ENCODE peak calls at places on chromosomes 11 and 22, in four cellular contexts. One of them, this sample, is unnamed.

GRCh38 chr11:33779849-33780528 is 5.7 kb upstream of the FBXO3 start:
- DNase-seq in CD8-positive, alpha-beta T cell: no peak
- DNase-seq in upper lobe of left lung: no peak
- DNase-seq in fibroblast of lung: peak; percentile 73
- DNase-seq in this sample: peak; percentile 8

GRCh38 chr11:32566527-32566926 is 17.1 kb upstream of the EIF3M start:
- DNase-seq in CD8-positive, alpha-beta T cell: no peak
- DNase-seq in upper lobe of left lung: no peak
- DNase-seq in fibroblast of lung: no peak
- DNase-seq in this sample: no peak

GRCh38 chr22:39530692-39531331 is 1.7 kb downstream of the RPS19BP1 start:
- DNase-seq in CD8-positive, alpha-beta T cell: peak; percentile 38
- DNase-seq in upper lobe of left lung: no peak
- DNase-seq in fibroblast of lung: peak; percentile 54
- DNase-seq in this sample: no peak

GRCh38 chr11:125569913-125570621 is 790 bp downstream of the EI24 start:
- DNase-seq in CD8-positive, alpha-beta T cell: no peak
- DNase-seq in upper lobe of left lung: no peak
- DNase-seq in fibroblast of lung: peak; percentile 8
- DNase-seq in this sample: no peak

GRCh38 chr11:86151188-86152005 is 82.5 kb upstream of the PICALM start:
- DNase-seq in CD8-positive, alpha-beta T cell: no peak
- DNase-seq in upper lobe of left lung: no peak
- DNase-seq in fibroblast of lung: peak; percentile 36
- DNase-seq in this sample: no peak

GRCh38 chr11:122340607-122341006 is 224.6 kb upstream of the BLID start:
- DNase-seq in CD8-positive, alpha-beta T cell: no peak
- DNase-seq in upper lobe of left lung: no peak
- DNase-seq in fibroblast of lung: no peak
- DNase-seq in this sample: no peak

GRCh38 chr22:44728761-44729261 is 23.6 kb upstream of the ARHGAP8 start:
- DNase-seq in CD8-positive, alpha-beta T cell: no peak
- DNase-seq in upper lobe of left lung: no peak
- DNase-seq in fibroblast of lung: no peak
- DNase-seq in this sample: no peak

GRCh38 chr11:122769126-122769780 is 69.0 kb upstream of the CRTAM start:
- DNase-seq in CD8-positive, alpha-beta T cell: no peak
- DNase-seq in upper lobe of left lung: no peak
- DNase-seq in fibroblast of lung: peak; percentile 52
- DNase-seq in this sample: no peak

GRCh38 chr11:131033151-131033651 is 116.9 kb upstream of the SNX19 start:
- DNase-seq in CD8-positive, alpha-beta T cell: no peak
- DNase-seq in upper lobe of left lung: peak; percentile 23
- DNase-seq in fibroblast of lung: peak; percentile 87
- DNase-seq in this sample: peak; percentile 37

GRCh38 chr11:63918576-63919171 is 1.7 kb upstream of the RCOR2 start:
- DNase-seq in CD8-positive, alpha-beta T cell: no peak
- DNase-seq in upper lobe of left lung: no peak
- DNase-seq in fibroblast of lung: peak; percentile 30
- DNase-seq in this sample: no peak

GRCh38 chr22:46947516-46948260 is 185.2 kb downstream of the TBC1D22A start:
- DNase-seq in CD8-positive, alpha-beta T cell: no peak
- DNase-seq in upper lobe of left lung: no peak
- DNase-seq in fibroblast of lung: no peak
- DNase-seq in this sample: no peak

GRCh38 chr11:57476883-57477506 is 16.7 kb downstream of the RTN4RL2 start:
- DNase-seq in CD8-positive, alpha-beta T cell: no peak
- DNase-seq in upper lobe of left lung: peak; percentile 68
- DNase-seq in fibroblast of lung: no peak
- DNase-seq in this sample: peak; percentile 80

GRCh38 chr11:32580967-32581366 is 2.7 kb upstream of the EIF3M start:
- DNase-seq in CD8-positive, alpha-beta T cell: no peak
- DNase-seq in upper lobe of left lung: no peak
- DNase-seq in fibroblast of lung: no peak
- DNase-seq in this sample: peak; percentile 43

GRCh38 chr11:106842134-106842533 is 176.1 kb downstream of the GUCY1A2 start:
- DNase-seq in CD8-positive, alpha-beta T cell: no peak
- DNase-seq in upper lobe of left lung: no peak
- DNase-seq in fibroblast of lung: no peak
- DNase-seq in this sample: no peak

GRCh38 chr22:27317156-27317555 is 484.4 kb downstream of the MN1 start:
- DNase-seq in CD8-positive, alpha-beta T cell: no peak
- DNase-seq in upper lobe of left lung: no peak
- DNase-seq in fibroblast of lung: no peak
- DNase-seq in this sample: no peak

GRCh38 chr22:30866811-30867271 is 101.7 kb downstream of the MORC2 start:
- DNase-seq in CD8-positive, alpha-beta T cell: no peak
- DNase-seq in upper lobe of left lung: no peak
- DNase-seq in fibroblast of lung: no peak
- DNase-seq in this sample: no peak

GRCh38 chr22:44975444-44976262 is 34.2 kb downstream of the PHF21B start:
- DNase-seq in CD8-positive, alpha-beta T cell: peak; percentile 59
- DNase-seq in upper lobe of left lung: peak; percentile 77
- DNase-seq in fibroblast of lung: peak; percentile 78
- DNase-seq in this sample: peak; percentile 91

GRCh38 chr22:40212126-40212525 is 34.4 kb downstream of the TNRC6B start:
- DNase-seq in CD8-positive, alpha-beta T cell: no peak
- DNase-seq in upper lobe of left lung: no peak
- DNase-seq in fibroblast of lung: peak; percentile 57
- DNase-seq in this sample: no peak

GRCh38 chr11:123054301-123055065 is 7.5 kb downstream of the HSPA8 start:
- DNase-seq in CD8-positive, alpha-beta T cell: peak; percentile 28
- DNase-seq in upper lobe of left lung: no peak
- DNase-seq in fibroblast of lung: peak; percentile 78
- DNase-seq in this sample: peak; percentile 63

GRCh38 chr11:6258571-6258998 is 1.1 kb upstream of the CCKBR start:
- DNase-seq in CD8-positive, alpha-beta T cell: no peak
- DNase-seq in upper lobe of left lung: no peak
- DNase-seq in fibroblast of lung: no peak
- DNase-seq in this sample: no peak

GRCh38 chr11:1327064-1327460 is 17.6 kb upstream of the TOLLIP start:
- DNase-seq in CD8-positive, alpha-beta T cell: no peak
- DNase-seq in upper lobe of left lung: no peak
- DNase-seq in fibroblast of lung: peak; percentile 47
- DNase-seq in this sample: no peak

GRCh38 chr11:88478136-88478785 is 140.7 kb upstream of the CTSC start:
- DNase-seq in CD8-positive, alpha-beta T cell: no peak
- DNase-seq in upper lobe of left lung: no peak
- DNase-seq in fibroblast of lung: no peak
- DNase-seq in this sample: no peak

GRCh38 chr11:78420255-78420764 is 2.7 kb upstream of the GAB2 start:
- DNase-seq in CD8-positive, alpha-beta T cell: peak; percentile 50
- DNase-seq in upper lobe of left lung: peak; percentile 71
- DNase-seq in fibroblast of lung: peak; percentile 89
- DNase-seq in this sample: peak; percentile 75

GRCh38 chr11:114179234-114179941 is 116.8 kb upstream of the NNMT start:
- DNase-seq in CD8-positive, alpha-beta T cell: no peak
- DNase-seq in upper lobe of left lung: peak; percentile 92
- DNase-seq in fibroblast of lung: peak; percentile 100
- DNase-seq in this sample: peak; percentile 67

GRCh38 chr11:95299078-95299611 is 68.1 kb upstream of the SESN3 start:
- DNase-seq in CD8-positive, alpha-beta T cell: no peak
- DNase-seq in upper lobe of left lung: no peak
- DNase-seq in fibroblast of lung: peak; percentile 22
- DNase-seq in this sample: peak; percentile 47

GRCh38 chr22:45006873-45007246 is 2.9 kb downstream of the PHF21B start:
- DNase-seq in CD8-positive, alpha-beta T cell: no peak
- DNase-seq in upper lobe of left lung: no peak
- DNase-seq in fibroblast of lung: no peak
- DNase-seq in this sample: no peak

GRCh38 chr11:121367434-121367833 is 74.9 kb downstream of the SC5D start:
- DNase-seq in CD8-positive, alpha-beta T cell: no peak
- DNase-seq in upper lobe of left lung: no peak
- DNase-seq in fibroblast of lung: peak; percentile 31
- DNase-seq in this sample: no peak

GRCh38 chr11:72975778-72976520 is 161.7 kb downstream of the ATG16L2 start:
- DNase-seq in CD8-positive, alpha-beta T cell: no peak
- DNase-seq in upper lobe of left lung: no peak
- DNase-seq in fibroblast of lung: peak; percentile 98
- DNase-seq in this sample: no peak

GRCh38 chr11:61071208-61071681 is 31.0 kb upstream of the CD5 start:
- DNase-seq in CD8-positive, alpha-beta T cell: peak; percentile 77
- DNase-seq in upper lobe of left lung: no peak
- DNase-seq in fibroblast of lung: no peak
- DNase-seq in this sample: no peak

GRCh38 chr22:40334060-40334459 is 12.2 kb upstream of the ADSL start:
- DNase-seq in CD8-positive, alpha-beta T cell: no peak
- DNase-seq in upper lobe of left lung: no peak
- DNase-seq in fibroblast of lung: no peak
- DNase-seq in this sample: no peak

GRCh38 chr11:67468056-67468455 is 995 bp downstream of the TMEM134 start:
- DNase-seq in CD8-positive, alpha-beta T cell: no peak
- DNase-seq in upper lobe of left lung: peak; percentile 87
- DNase-seq in fibroblast of lung: no peak
- DNase-seq in this sample: peak; percentile 49

GRCh38 chr11:11410626-11411025 is 57.6 kb upstream of the CSNK2A3 start:
- DNase-seq in CD8-positive, alpha-beta T cell: no peak
- DNase-seq in upper lobe of left lung: no peak
- DNase-seq in fibroblast of lung: no peak
- DNase-seq in this sample: no peak

GRCh38 chr11:33802414-33802950 is 28.2 kb upstream of the FBXO3 start:
- DNase-seq in CD8-positive, alpha-beta T cell: no peak
- DNase-seq in upper lobe of left lung: peak; percentile 42
- DNase-seq in fibroblast of lung: peak; percentile 88
- DNase-seq in this sample: peak; percentile 76

GRCh38 chr22:38294193-38294592 is 21.4 kb upstream of the TMEM184B start:
- DNase-seq in CD8-positive, alpha-beta T cell: no peak
- DNase-seq in upper lobe of left lung: no peak
- DNase-seq in fibroblast of lung: no peak
- DNase-seq in this sample: no peak

GRCh38 chr11:114061053-114062049 is 1.8 kb downstream of the ZBTB16 start:
- DNase-seq in CD8-positive, alpha-beta T cell: no peak
- DNase-seq in upper lobe of left lung: peak; percentile 61
- DNase-seq in fibroblast of lung: peak; percentile 68
- DNase-seq in this sample: peak; percentile 69

GRCh38 chr11:1234054-1234720 is 11.3 kb downstream of the MUC5B start:
- DNase-seq in CD8-positive, alpha-beta T cell: peak; percentile 13
- DNase-seq in upper lobe of left lung: no peak
- DNase-seq in fibroblast of lung: no peak
- DNase-seq in this sample: no peak

GRCh38 chr22:43050995-43051394 is 36.0 kb upstream of the PACSIN2 start:
- DNase-seq in CD8-positive, alpha-beta T cell: no peak
- DNase-seq in upper lobe of left lung: no peak
- DNase-seq in fibroblast of lung: no peak
- DNase-seq in this sample: peak; percentile 21
- TF ChIP-seq CTCF in CD8-positive, alpha-beta T cell: no peak
- TF ChIP-seq CTCF in upper lobe of left lung: no peak
- TF ChIP-seq CTCF in fibroblast of lung: no peak
- TF ChIP-seq CTCF in this sample: no peak

GRCh38 chr22:47996446-47996857 is 1234.0 kb downstream of the TBC1D22A start:
- DNase-seq in CD8-positive, alpha-beta T cell: no peak
- DNase-seq in upper lobe of left lung: no peak
- DNase-seq in fibroblast of lung: no peak
- DNase-seq in this sample: no peak
- H3K9me3 ChIP-seq in CD8-positive, alpha-beta T cell: no peaks in the 10 kb centered on the region
- H3K9me3 ChIP-seq in upper lobe of left lung: no peaks in the 10 kb centered on the region
- H3K9me3 ChIP-seq in fibroblast of lung: no peaks in the 10 kb centered on the region
- H3K9me3 ChIP-seq in this sample: no peaks in the 10 kb centered on the region

GRCh38 chr11:75402002-75402773 is 2.9 kb downstream of the RPS3 start:
- DNase-seq in CD8-positive, alpha-beta T cell: no peak
- DNase-seq in upper lobe of left lung: no peak
- DNase-seq in fibroblast of lung: no peak
- DNase-seq in this sample: no peak
- TF ChIP-seq CTCF in CD8-positive, alpha-beta T cell: no peak
- TF ChIP-seq CTCF in upper lobe of left lung: no peak
- TF ChIP-seq CTCF in fibroblast of lung: no peak
- TF ChIP-seq CTCF in this sample: no peak

GRCh38 chr22:16699336-16699735 is 106.7 kb upstream of the CCT8L2 start:
- DNase-seq in CD8-positive, alpha-beta T cell: no peak
- DNase-seq in upper lobe of left lung: no peak
- DNase-seq in fibroblast of lung: no peak
- DNase-seq in this sample: no peak
- H3K9me3 ChIP-seq in CD8-positive, alpha-beta T cell: no peaks in the 10 kb centered on the region
- H3K9me3 ChIP-seq in upper lobe of left lung: no peaks in the 10 kb centered on the region
- H3K9me3 ChIP-seq in fibroblast of lung: no peaks in the 10 kb centered on the region
- H3K9me3 ChIP-seq in this sample: no peaks in the 10 kb centered on the region

GRCh38 chr22:34105461-34106062 is 185.3 kb upstream of the LARGE1 start:
- DNase-seq in CD8-positive, alpha-beta T cell: no peak
- DNase-seq in upper lobe of left lung: peak; percentile 40
- DNase-seq in fibroblast of lung: no peak
- DNase-seq in this sample: peak; percentile 26
- TF ChIP-seq CTCF in CD8-positive, alpha-beta T cell: no peak
- TF ChIP-seq CTCF in upper lobe of left lung: peak; percentile 42
- TF ChIP-seq CTCF in fibroblast of lung: no peak
- TF ChIP-seq CTCF in this sample: peak; percentile 29

GRCh38 chr22:49577168-49578060 is 250.3 kb downstream of the BRD1 start:
- DNase-seq in CD8-positive, alpha-beta T cell: no peak
- DNase-seq in upper lobe of left lung: no peak
- DNase-seq in fibroblast of lung: no peak
- DNase-seq in this sample: peak; percentile 9
- H3K9me3 ChIP-seq in CD8-positive, alpha-beta T cell: peaks cover 6% of the 10 kb centered on the region
- H3K9me3 ChIP-seq in upper lobe of left lung: peaks cover 3% of the 10 kb centered on the region
- H3K9me3 ChIP-seq in fibroblast of lung: peaks cover 2% of the 10 kb centered on the region
- H3K9me3 ChIP-seq in this sample: peaks cover 4% of the 10 kb centered on the region